ENCODE peak calls at places on chromosomes 7 and 10, in eight cellular contexts. One of them, this sample, is unnamed. For H3K4me1, the result is how much of the 10 kb centered on the place peaks cover.

GRCh38 chr10:72245949-72246525 is 27.7 kb upstream of the DDIT4 start:
- DNase-seq in aorta: peak
- DNase-seq in IMR-90: no peak
- DNase-seq in ovary: no peak
- DNase-seq in SK-N-SH: no peak
- DNase-seq in hepatocyte: no peak
- DNase-seq in cardiac muscle cell: no peak
- DNase-seq in CD8-positive, alpha-beta T cell: no peak
- DNase-seq in this sample: no peak

GRCh38 chr10:111018021-111018420 is 58.8 kb upstream of the ADRA2A start:
- DNase-seq in IMR-90: peak
- DNase-seq in ovary: no peak
- DNase-seq in aorta: no peak
- DNase-seq in CD8-positive, alpha-beta T cell: no peak
- DNase-seq in hepatocyte: no peak
- DNase-seq in SK-N-SH: no peak
- DNase-seq in cardiac muscle cell: no peak
- DNase-seq in this sample: no peak

GRCh38 chr10:44834131-44834530 is 77.0 kb upstream of the TMEM72 start:
- DNase-seq in IMR-90: no peak
- DNase-seq in CD8-positive, alpha-beta T cell: no peak
- DNase-seq in aorta: no peak
- DNase-seq in hepatocyte: no peak
- DNase-seq in SK-N-SH: no peak
- DNase-seq in cardiac muscle cell: no peak
- DNase-seq in ovary: no peak
- DNase-seq in this sample: no peak

GRCh38 chr10:121079226-121079625 is 228.1 kb downstream of the WDR11 start:
- DNase-seq in aorta: no peak
- DNase-seq in IMR-90: no peak
- DNase-seq in ovary: no peak
- DNase-seq in cardiac muscle cell: no peak
- DNase-seq in hepatocyte: peak
- DNase-seq in CD8-positive, alpha-beta T cell: no peak
- DNase-seq in SK-N-SH: no peak
- DNase-seq in this sample: no peak

GRCh38 chr10:10677479-10677878 is 340.2 kb upstream of the CELF2 start:
- DNase-seq in IMR-90: peak
- DNase-seq in ovary: peak
- DNase-seq in aorta: peak
- DNase-seq in CD8-positive, alpha-beta T cell: no peak
- DNase-seq in SK-N-SH: peak
- DNase-seq in cardiac muscle cell: peak
- DNase-seq in hepatocyte: peak
- DNase-seq in this sample: peak

GRCh38 chr10:127524229-127524628 is 24.9 kb upstream of the NPS start:
- DNase-seq in SK-N-SH: no peak
- DNase-seq in hepatocyte: no peak
- DNase-seq in cardiac muscle cell: no peak
- DNase-seq in CD8-positive, alpha-beta T cell: no peak
- DNase-seq in IMR-90: no peak
- DNase-seq in ovary: no peak
- DNase-seq in aorta: no peak
- DNase-seq in this sample: no peak

GRCh38 chr7:2164646-2165045 is 68.1 kb downstream of the MAD1L1 start:
- DNase-seq in IMR-90: no peak
- DNase-seq in hepatocyte: no peak
- DNase-seq in CD8-positive, alpha-beta T cell: no peak
- DNase-seq in SK-N-SH: peak
- DNase-seq in cardiac muscle cell: no peak
- DNase-seq in ovary: no peak
- DNase-seq in aorta: no peak
- DNase-seq in this sample: no peak

GRCh38 chr7:113394856-113395255 is 276.5 kb upstream of the SMIM30 start:
- DNase-seq in hepatocyte: no peak
- DNase-seq in cardiac muscle cell: peak
- DNase-seq in IMR-90: no peak
- DNase-seq in aorta: no peak
- DNase-seq in CD8-positive, alpha-beta T cell: no peak
- DNase-seq in ovary: no peak
- DNase-seq in SK-N-SH: no peak
- DNase-seq in this sample: no peak

GRCh38 chr7:37067961-37068536 is 343.8 kb upstream of the AOAH start:
- DNase-seq in cardiac muscle cell: peak
- DNase-seq in IMR-90: peak
- DNase-seq in ovary: no peak
- DNase-seq in CD8-positive, alpha-beta T cell: no peak
- DNase-seq in SK-N-SH: no peak
- DNase-seq in hepatocyte: no peak
- DNase-seq in aorta: no peak
- DNase-seq in this sample: no peak

GRCh38 chr10:119518176-119518575 is 24.3 kb downstream of the RGS10 start:
- DNase-seq in SK-N-SH: no peak
- DNase-seq in CD8-positive, alpha-beta T cell: no peak
- DNase-seq in ovary: no peak
- DNase-seq in hepatocyte: no peak
- DNase-seq in IMR-90: no peak
- DNase-seq in cardiac muscle cell: no peak
- DNase-seq in aorta: no peak
- DNase-seq in this sample: no peak

GRCh38 chr7:112204776-112205347 is 1.3 kb downstream of the DOCK4 start:
- DNase-seq in IMR-90: no peak
- DNase-seq in aorta: no peak
- DNase-seq in cardiac muscle cell: no peak
- DNase-seq in SK-N-SH: no peak
- DNase-seq in CD8-positive, alpha-beta T cell: no peak
- DNase-seq in hepatocyte: peak
- DNase-seq in ovary: no peak
- DNase-seq in this sample: peak

GRCh38 chr10:86366033-86366901 is at the start of gene GRID1:
- DNase-seq in ovary: peak
- DNase-seq in cardiac muscle cell: peak
- DNase-seq in IMR-90: no peak
- DNase-seq in SK-N-SH: peak
- DNase-seq in CD8-positive, alpha-beta T cell: no peak
- DNase-seq in hepatocyte: peak
- DNase-seq in aorta: no peak
- DNase-seq in this sample: peak

GRCh38 chr7:128003179-128003578 is 28.1 kb downstream of the LRRC4 start:
- DNase-seq in CD8-positive, alpha-beta T cell: no peak
- DNase-seq in aorta: no peak
- DNase-seq in SK-N-SH: no peak
- DNase-seq in hepatocyte: no peak
- DNase-seq in ovary: no peak
- DNase-seq in IMR-90: no peak
- DNase-seq in cardiac muscle cell: no peak
- DNase-seq in this sample: peak

GRCh38 chr7:128003787-128004186 is 27.4 kb downstream of the LRRC4 start:
- DNase-seq in ovary: no peak
- DNase-seq in hepatocyte: no peak
- DNase-seq in aorta: no peak
- DNase-seq in cardiac muscle cell: peak
- DNase-seq in SK-N-SH: no peak
- DNase-seq in CD8-positive, alpha-beta T cell: no peak
- DNase-seq in IMR-90: no peak
- DNase-seq in this sample: peak

GRCh38 chr7:128005759-128006159 is 25.5 kb downstream of the LRRC4 start:
- DNase-seq in ovary: no peak
- DNase-seq in aorta: no peak
- DNase-seq in IMR-90: no peak
- DNase-seq in cardiac muscle cell: peak
- DNase-seq in CD8-positive, alpha-beta T cell: no peak
- DNase-seq in SK-N-SH: no peak
- DNase-seq in hepatocyte: no peak
- DNase-seq in this sample: no peak

GRCh38 chr7:128005117-128005516 is 26.1 kb downstream of the LRRC4 start:
- DNase-seq in ovary: no peak
- DNase-seq in SK-N-SH: no peak
- DNase-seq in CD8-positive, alpha-beta T cell: no peak
- DNase-seq in IMR-90: no peak
- DNase-seq in cardiac muscle cell: no peak
- DNase-seq in hepatocyte: no peak
- DNase-seq in aorta: no peak
- DNase-seq in this sample: peak

DNA sequence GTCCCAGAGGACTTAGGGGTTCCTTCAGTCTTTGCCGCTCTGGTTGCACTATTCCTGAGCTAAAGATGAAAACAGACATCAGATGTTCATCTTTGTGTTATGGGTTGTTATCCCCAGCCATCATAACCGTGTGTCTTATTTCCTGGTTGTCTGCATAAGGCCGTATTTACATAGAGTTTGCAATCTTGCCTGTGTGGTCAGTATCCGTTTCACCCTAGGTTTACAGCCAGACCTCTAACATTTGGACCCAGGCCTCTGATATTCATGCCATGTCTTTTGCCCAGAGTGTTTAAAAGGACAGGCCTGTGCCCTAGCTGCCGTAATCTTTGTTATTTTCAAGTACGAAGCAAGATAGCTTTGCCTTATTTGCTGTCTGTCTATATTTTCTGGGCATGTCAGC is 26.6 kb downstream of the LRRC4 start:
- DNase-seq in hepatocyte: no peak
- DNase-seq in ovary: no peak
- DNase-seq in SK-N-SH: no peak
- DNase-seq in cardiac muscle cell: no peak
- DNase-seq in CD8-positive, alpha-beta T cell: no peak
- DNase-seq in aorta: no peak
- DNase-seq in IMR-90: no peak
- DNase-seq in this sample: peak
- H3K4me1 ChIP-seq in hepatocyte: under half
- H3K4me1 ChIP-seq in ovary: under half
- H3K4me1 ChIP-seq in SK-N-SH: under half
- H3K4me1 ChIP-seq in cardiac muscle cell: half or more
- H3K4me1 ChIP-seq in CD8-positive, alpha-beta T cell: under half
- H3K4me1 ChIP-seq in aorta: under half
- H3K4me1 ChIP-seq in IMR-90: under half
- H3K4me1 ChIP-seq in this sample: under half

DNA sequence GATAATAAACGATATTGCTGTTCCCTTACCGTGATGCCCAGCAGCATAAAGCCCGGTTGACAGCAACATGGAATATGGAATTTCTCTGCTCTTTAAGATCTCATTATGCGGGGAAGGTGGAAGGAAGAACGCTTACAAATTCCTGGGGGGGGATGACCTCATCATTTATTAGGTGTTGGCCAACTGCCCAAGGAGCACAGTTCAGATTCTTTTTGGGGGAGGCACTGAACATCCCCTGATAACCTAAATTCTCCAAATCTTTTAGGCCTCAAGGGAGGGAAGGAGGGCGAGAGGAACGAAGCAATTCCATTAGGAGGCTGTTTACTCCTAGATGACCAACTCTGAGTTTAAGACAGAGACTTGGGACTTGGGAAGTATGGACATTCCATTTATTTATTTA is 5.2 kb upstream of the COL26A1 start:
- DNase-seq in hepatocyte: no peak
- DNase-seq in IMR-90: no peak
- DNase-seq in ovary: no peak
- DNase-seq in SK-N-SH: no peak
- DNase-seq in cardiac muscle cell: no peak
- DNase-seq in aorta: no peak
- DNase-seq in CD8-positive, alpha-beta T cell: no peak
- DNase-seq in this sample: no peak
- H3K4me1 ChIP-seq in hepatocyte: under half
- H3K4me1 ChIP-seq in IMR-90: under half
- H3K4me1 ChIP-seq in ovary: under half
- H3K4me1 ChIP-seq in SK-N-SH: under half
- H3K4me1 ChIP-seq in cardiac muscle cell: under half
- H3K4me1 ChIP-seq in aorta: under half
- H3K4me1 ChIP-seq in CD8-positive, alpha-beta T cell: under half
- H3K4me1 ChIP-seq in this sample: under half

GRCh38 chr10:49518566-49518965 is 20.4 kb downstream of the ERCC6 start:
- DNase-seq in ovary: no peak
- DNase-seq in cardiac muscle cell: no peak
- DNase-seq in SK-N-SH: no peak
- DNase-seq in CD8-positive, alpha-beta T cell: no peak
- DNase-seq in aorta: no peak
- DNase-seq in hepatocyte: no peak
- DNase-seq in IMR-90: no peak
- DNase-seq in this sample: no peak

GRCh38 chr10:49521062-49521461 is 17.9 kb downstream of the ERCC6 start:
- DNase-seq in ovary: no peak
- DNase-seq in IMR-90: no peak
- DNase-seq in cardiac muscle cell: no peak
- DNase-seq in hepatocyte: no peak
- DNase-seq in SK-N-SH: no peak
- DNase-seq in CD8-positive, alpha-beta T cell: no peak
- DNase-seq in aorta: no peak
- DNase-seq in this sample: no peak

GRCh38 chr10:49519717-49520116 is 19.2 kb downstream of the ERCC6 start:
- DNase-seq in IMR-90: no peak
- DNase-seq in SK-N-SH: no peak
- DNase-seq in ovary: no peak
- DNase-seq in cardiac muscle cell: no peak
- DNase-seq in hepatocyte: no peak
- DNase-seq in CD8-positive, alpha-beta T cell: no peak
- DNase-seq in aorta: no peak
- DNase-seq in this sample: no peak

GRCh38 chr10:49520122-49520775 is 18.7 kb downstream of the ERCC6 start:
- DNase-seq in hepatocyte: no peak
- DNase-seq in CD8-positive, alpha-beta T cell: no peak
- DNase-seq in cardiac muscle cell: no peak
- DNase-seq in ovary: no peak
- DNase-seq in aorta: no peak
- DNase-seq in IMR-90: no peak
- DNase-seq in SK-N-SH: no peak
- DNase-seq in this sample: no peak

DNA sequence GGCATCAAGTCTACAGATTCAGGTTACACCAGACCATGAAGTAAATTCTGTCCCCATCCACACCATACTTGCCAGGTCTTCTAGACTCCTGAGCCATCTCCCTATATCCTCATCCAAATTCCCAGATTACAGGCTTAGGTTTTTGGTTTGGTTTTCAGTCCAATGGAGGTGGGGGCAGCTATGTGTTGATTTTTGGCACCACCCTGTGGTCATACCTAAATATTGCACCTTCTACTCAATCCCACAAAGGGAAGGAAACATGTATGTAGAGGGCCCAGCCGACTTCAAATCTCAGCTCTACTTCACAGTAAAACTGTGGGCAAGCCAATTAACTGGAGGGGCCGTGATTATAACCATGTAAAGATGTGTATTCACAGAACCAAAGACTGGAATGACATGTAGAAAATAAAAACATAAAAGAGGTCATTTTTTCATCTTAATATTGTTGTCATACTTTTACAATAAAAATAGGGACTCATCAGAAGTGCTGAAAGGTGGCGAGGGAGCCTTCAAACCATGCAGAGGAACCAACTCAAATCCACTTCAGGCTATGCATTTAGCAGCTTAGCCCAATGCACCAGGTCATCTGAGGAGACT is 19.8 kb downstream of the ERCC6 start:
- DNase-seq in ovary: no peak
- DNase-seq in IMR-90: peak
- DNase-seq in CD8-positive, alpha-beta T cell: no peak
- DNase-seq in hepatocyte: peak
- DNase-seq in SK-N-SH: peak
- DNase-seq in cardiac muscle cell: peak
- DNase-seq in aorta: no peak
- DNase-seq in this sample: peak
- H3K4me1 ChIP-seq in ovary: under half
- H3K4me1 ChIP-seq in IMR-90: under half
- H3K4me1 ChIP-seq in CD8-positive, alpha-beta T cell: under half
- H3K4me1 ChIP-seq in hepatocyte: under half
- H3K4me1 ChIP-seq in SK-N-SH: under half
- H3K4me1 ChIP-seq in cardiac muscle cell: under half
- H3K4me1 ChIP-seq in aorta: under half
- H3K4me1 ChIP-seq in this sample: under half

GRCh38 chr7:101820703-101821102 is 3.3 kb downstream of the CUX1 start:
- DNase-seq in CD8-positive, alpha-beta T cell: no peak
- DNase-seq in aorta: no peak
- DNase-seq in cardiac muscle cell: no peak
- DNase-seq in ovary: no peak
- DNase-seq in IMR-90: no peak
- DNase-seq in hepatocyte: no peak
- DNase-seq in SK-N-SH: no peak
- DNase-seq in this sample: no peak
- H3K4me1 ChIP-seq in CD8-positive, alpha-beta T cell: under half
- H3K4me1 ChIP-seq in aorta: under half
- H3K4me1 ChIP-seq in cardiac muscle cell: under half
- H3K4me1 ChIP-seq in ovary: under half
- H3K4me1 ChIP-seq in IMR-90: under half
- H3K4me1 ChIP-seq in hepatocyte: under half
- H3K4me1 ChIP-seq in SK-N-SH: under half
- H3K4me1 ChIP-seq in this sample: half or more